ENCODE peak calls at places on chromosomes 11 and 22, in ten cellular contexts. One of them, this sample, is unnamed.

GRCh38 chr11:88484873-88485621 is 147.5 kb upstream of the CTSC start:
- DNase-seq in NAMALWA: peak; percentile 73
- DNase-seq in Daoy: peak; percentile 48
- DNase-seq in GM03348: peak; percentile 20
- DNase-seq in HT1080: peak; percentile 47
- DNase-seq in kidney tubule cell: peak; percentile 57
- DNase-seq in CD4-positive, CD25-positive, alpha-beta regulatory T cell: peak; percentile 52
- DNase-seq in RKO: peak; percentile 68
- DNase-seq in heart left ventricle: no peak
- DNase-seq in left cardiac atrium: no peak
- DNase-seq in this sample: peak; percentile 52

GRCh38 chr11:63918576-63919171 is 1.7 kb upstream of the RCOR2 start:
- DNase-seq in NAMALWA: no peak
- DNase-seq in Daoy: no peak
- DNase-seq in GM03348: no peak
- DNase-seq in HT1080: no peak
- DNase-seq in kidney tubule cell: no peak
- DNase-seq in CD4-positive, CD25-positive, alpha-beta regulatory T cell: no peak
- DNase-seq in RKO: peak; percentile 39
- DNase-seq in heart left ventricle: no peak
- DNase-seq in left cardiac atrium: no peak
- DNase-seq in this sample: no peak

GRCh38 chr11:126194121-126194543 is 17.3 kb downstream of the RPUSD4 start:
- DNase-seq in NAMALWA: peak; percentile 48
- DNase-seq in Daoy: peak; percentile 30
- DNase-seq in GM03348: peak; percentile 79
- DNase-seq in HT1080: peak; percentile 16
- DNase-seq in kidney tubule cell: peak; percentile 61
- DNase-seq in CD4-positive, CD25-positive, alpha-beta regulatory T cell: peak; percentile 47
- DNase-seq in RKO: peak; percentile 58
- DNase-seq in heart left ventricle: no peak
- DNase-seq in left cardiac atrium: no peak
- DNase-seq in this sample: peak; percentile 57

GRCh38 chr22:37473437-37473946 is 12.7 kb downstream of the MFNG start:
- DNase-seq in NAMALWA: no peak
- DNase-seq in Daoy: no peak
- DNase-seq in GM03348: no peak
- DNase-seq in HT1080: no peak
- DNase-seq in kidney tubule cell: no peak
- DNase-seq in CD4-positive, CD25-positive, alpha-beta regulatory T cell: no peak
- DNase-seq in RKO: no peak
- DNase-seq in heart left ventricle: no peak
- DNase-seq in left cardiac atrium: no peak
- DNase-seq in this sample: no peak

GRCh38 chr22:49976439-49977175 is 16.0 kb downstream of the PIM3 start:
- DNase-seq in NAMALWA: peak; percentile 73
- DNase-seq in Daoy: peak; percentile 22
- DNase-seq in GM03348: no peak
- DNase-seq in HT1080: no peak
- DNase-seq in kidney tubule cell: no peak
- DNase-seq in CD4-positive, CD25-positive, alpha-beta regulatory T cell: peak; percentile 58
- DNase-seq in RKO: peak; percentile 29
- DNase-seq in heart left ventricle: no peak
- DNase-seq in left cardiac atrium: no peak
- DNase-seq in this sample: no peak

GRCh38 chr11:68996376-68997123 is 15.8 kb upstream of the MRGPRD start:
- DNase-seq in NAMALWA: no peak
- DNase-seq in Daoy: no peak
- DNase-seq in GM03348: no peak
- DNase-seq in HT1080: no peak
- DNase-seq in kidney tubule cell: no peak
- DNase-seq in CD4-positive, CD25-positive, alpha-beta regulatory T cell: no peak
- DNase-seq in RKO: no peak
- DNase-seq in heart left ventricle: no peak
- DNase-seq in left cardiac atrium: no peak
- DNase-seq in this sample: no peak

GRCh38 chr11:118790357-118791014 is 478 bp downstream of the DDX6 start:
- DNase-seq in NAMALWA: peak; percentile 82
- DNase-seq in Daoy: peak; percentile 51
- DNase-seq in GM03348: peak; percentile 70
- DNase-seq in HT1080: peak; percentile 69
- DNase-seq in kidney tubule cell: peak; percentile 47
- DNase-seq in CD4-positive, CD25-positive, alpha-beta regulatory T cell: peak; percentile 77
- DNase-seq in RKO: peak; percentile 65
- DNase-seq in heart left ventricle: peak; percentile 69
- DNase-seq in left cardiac atrium: peak; percentile 65
- DNase-seq in this sample: peak; percentile 76

GRCh38 chr11:71263391-71263790 is 11.0 kb upstream of the SHANK2 start:
- DNase-seq in NAMALWA: no peak
- DNase-seq in Daoy: no peak
- DNase-seq in GM03348: peak; percentile 45
- DNase-seq in HT1080: no peak
- DNase-seq in kidney tubule cell: peak; percentile 35
- DNase-seq in CD4-positive, CD25-positive, alpha-beta regulatory T cell: no peak
- DNase-seq in RKO: no peak
- DNase-seq in heart left ventricle: no peak
- DNase-seq in left cardiac atrium: no peak
- DNase-seq in this sample: no peak

GRCh38 chr22:28909375-28909774 is 26.0 kb downstream of the ZNRF3 start:
- DNase-seq in NAMALWA: no peak
- DNase-seq in Daoy: no peak
- DNase-seq in GM03348: no peak
- DNase-seq in HT1080: no peak
- DNase-seq in kidney tubule cell: no peak
- DNase-seq in CD4-positive, CD25-positive, alpha-beta regulatory T cell: peak; percentile 83
- DNase-seq in RKO: no peak
- DNase-seq in heart left ventricle: no peak
- DNase-seq in left cardiac atrium: peak; percentile 31
- DNase-seq in this sample: no peak

GRCh38 chr11:84465040-84465439 is 1162.1 kb downstream of the DLG2 start:
- DNase-seq in NAMALWA: no peak
- DNase-seq in Daoy: peak; percentile 2
- DNase-seq in GM03348: no peak
- DNase-seq in HT1080: peak; percentile 11
- DNase-seq in kidney tubule cell: peak; percentile 6
- DNase-seq in CD4-positive, CD25-positive, alpha-beta regulatory T cell: no peak
- DNase-seq in RKO: no peak
- DNase-seq in heart left ventricle: no peak
- DNase-seq in left cardiac atrium: no peak
- DNase-seq in this sample: peak; percentile 42

GRCh38 chr11:129359748-129360147 is 15.9 kb upstream of the BARX2 start:
- DNase-seq in NAMALWA: no peak
- DNase-seq in Daoy: no peak
- DNase-seq in GM03348: no peak
- DNase-seq in HT1080: no peak
- DNase-seq in kidney tubule cell: no peak
- DNase-seq in CD4-positive, CD25-positive, alpha-beta regulatory T cell: no peak
- DNase-seq in RKO: no peak
- DNase-seq in heart left ventricle: no peak
- DNase-seq in left cardiac atrium: no peak
- DNase-seq in this sample: no peak

GRCh38 chr11:58919561-58919960 is 19.7 kb upstream of the GLYATL1 start:
- DNase-seq in NAMALWA: no peak
- DNase-seq in Daoy: peak; percentile 16
- DNase-seq in GM03348: peak; percentile 17
- DNase-seq in HT1080: no peak
- DNase-seq in kidney tubule cell: peak; percentile 59
- DNase-seq in CD4-positive, CD25-positive, alpha-beta regulatory T cell: no peak
- DNase-seq in RKO: no peak
- DNase-seq in heart left ventricle: no peak
- DNase-seq in left cardiac atrium: no peak
- DNase-seq in this sample: no peak

GRCh38 chr11:36214484-36214883 is 74.7 kb downstream of the COMMD9 start:
- DNase-seq in NAMALWA: no peak
- DNase-seq in Daoy: no peak
- DNase-seq in GM03348: no peak
- DNase-seq in HT1080: peak; percentile 23
- DNase-seq in kidney tubule cell: peak; percentile 60
- DNase-seq in CD4-positive, CD25-positive, alpha-beta regulatory T cell: no peak
- DNase-seq in RKO: no peak
- DNase-seq in heart left ventricle: no peak
- DNase-seq in left cardiac atrium: no peak
- DNase-seq in this sample: no peak

GRCh38 chr22:46553189-46553588 is 15.8 kb upstream of the CELSR1 start:
- DNase-seq in NAMALWA: no peak
- DNase-seq in Daoy: no peak
- DNase-seq in GM03348: no peak
- DNase-seq in HT1080: no peak
- DNase-seq in kidney tubule cell: no peak
- DNase-seq in CD4-positive, CD25-positive, alpha-beta regulatory T cell: no peak
- DNase-seq in RKO: no peak
- DNase-seq in heart left ventricle: no peak
- DNase-seq in left cardiac atrium: no peak
- DNase-seq in this sample: no peak